ENCODE peak calls at places on chromosomes 2 and 18, in ten cellular contexts. K is body of pancreas, R is heart left ventricle, E is sigmoid colon, C is A549, Y is uterus, O is IMR-90, Z is tibial nerve, L is spleen, W is gastrocnemius medialis. Q is an unnamed sample.

GRCh38 chr2:150710916-150711315 is 223.4 kb upstream of the RND3 start:
- DNase-seq in L (no peak), O (no peak), K (no peak), Y (no peak), R (no peak), Z (no peak), E (no peak), W (no peak), C (no peak), Q (peak; percentile 11)

GRCh38 chr2:234858134-234858533 is 93.7 kb upstream of the SH3BP4 start:
- DNase-seq in O (no peak), L (no peak), E (no peak), Z (no peak), Y (no peak), K (no peak), C (no peak), R (no peak), W (no peak), Q (no peak)

GRCh38 chr2:158912122-158912521 is 56.3 kb upstream of the TANC1 start:
- DNase-seq in W (no peak), Y (no peak), Z (no peak), L (no peak), E (no peak), O (no peak), K (no peak), R (no peak), C (no peak), Q (no peak)

GRCh38 chr2:70668432-70668831 is 99.6 kb downstream of the ADD2 start:
- DNase-seq in Z (no peak), K (no peak), E (peak; percentile 5), Y (no peak), L (peak; percentile 20), W (no peak), C (no peak), O (no peak), R (no peak), Q (no peak)

GRCh38 chr18:5979971-5980457 is 84.7 kb upstream of the TMEM200C start:
- DNase-seq in W (no peak), R (no peak), O (no peak), Z (no peak), Y (no peak), K (no peak), E (no peak), C (no peak), L (no peak), Q (no peak)

GRCh38 chr2:153478289-153479261 is at the start of gene RPRM:
- DNase-seq in C (peak; percentile 60), K (peak; percentile 76), O (peak; percentile 37), R (peak; percentile 73), Z (peak; percentile 48), Y (peak; percentile 91), E (peak; percentile 93), W (no peak), L (peak; percentile 90), Q (peak; percentile 86)

GRCh38 chr2:60998628-60999545 is 18.6 kb upstream of the PEX13 start:
- DNase-seq in W (no peak), K (no peak), E (no peak), R (no peak), Z (no peak), C (peak; percentile 46), O (peak; percentile 62), Y (no peak), L (no peak), Q (no peak)

GRCh38 chr2:115163572-115163971 is 721.1 kb downstream of the DPP10 start:
- DNase-seq in L (no peak), E (no peak), C (no peak), Z (no peak), O (no peak), W (no peak), R (no peak), Y (no peak), K (no peak), Q (no peak)

GRCh38 chr2:48175254-48175653 is 269.0 kb upstream of the FBXO11 start:
- DNase-seq in C (no peak), W (no peak), E (no peak), R (no peak), L (no peak), K (no peak), Z (no peak), O (peak; percentile 70), Y (no peak), Q (no peak)

GRCh38 chr2:197915548-197916265 is 111.3 kb downstream of the PLCL1 start:
- DNase-seq in R (no peak), K (no peak), E (no peak), L (no peak), C (no peak), Y (no peak), W (no peak), O (peak; percentile 70), Z (no peak), Q (no peak)

GRCh38 chr2:180571559-180571958 is 408.8 kb upstream of the UBE2E3 start:
- DNase-seq in Z (no peak), W (no peak), L (no peak), O (peak; percentile 77), Y (no peak), E (no peak), K (no peak), R (no peak), C (no peak), Q (no peak)

GRCh38 chr2:220282221-220282620 is 654.8 kb downstream of the SLC4A3 start:
- DNase-seq in L (no peak), Z (no peak), Y (no peak), C (no peak), R (no peak), K (no peak), E (no peak), O (no peak), W (no peak), Q (no peak)

GRCh38 chr2:180048256-180048655 is 41.2 kb upstream of the CWC22 start:
- DNase-seq in W (no peak), O (no peak), C (no peak), K (no peak), L (no peak), Y (no peak), Z (no peak), R (no peak), E (no peak), Q (no peak)

GRCh38 chr18:51425889-51426288 is 228.4 kb upstream of the MEX3C start:
- DNase-seq in R (no peak), C (no peak), W (no peak), O (no peak), Z (no peak), K (no peak), E (no peak), L (no peak), Y (no peak), Q (no peak)

GRCh38 chr18:48982269-48982668 is 31.5 kb upstream of the SMAD7 start:
- DNase-seq in R (no peak), W (no peak), E (no peak), L (no peak), Y (no peak), C (no peak), K (no peak), Z (no peak), O (no peak), Q (no peak)

DNA sequence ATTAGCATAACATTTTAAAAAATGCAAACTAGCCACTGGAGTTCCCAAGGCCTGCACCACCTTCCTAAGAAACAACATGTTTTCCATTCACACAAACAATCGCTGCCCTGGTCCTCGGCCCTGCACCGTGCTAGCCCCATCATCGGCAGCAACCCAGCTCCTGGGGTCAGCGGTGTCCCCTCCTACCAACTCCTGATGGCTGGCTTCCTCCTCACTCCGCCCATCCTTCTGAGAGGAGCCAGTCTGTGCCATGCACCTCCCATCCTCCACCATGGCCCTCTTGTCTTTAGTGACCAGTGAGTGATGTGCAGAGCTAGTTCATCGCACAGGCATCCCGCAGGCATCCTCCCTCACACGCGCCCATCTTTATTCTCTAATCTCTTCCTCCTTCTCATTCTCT is 81.9 kb downstream of the LONRF2 start:
- DNase-seq in E (no peak), W (no peak), R (no peak), K (no peak), Z (no peak), C (no peak), Y (no peak), O (no peak), L (peak; percentile 55), Q (no peak)
- TF ChIP-seq POLR2A in E (no peak), W (no peak), R (no peak), K (no peak), Z (no peak), C (no peak), Y (no peak), O (no peak), L (no peak), Q (no peak)

GRCh38 chr18:77113361-77114069 is 19.1 kb downstream of the MBP start:
- DNase-seq in Z (no peak), Y (peak; percentile 12), R (peak; percentile 45), L (no peak), E (no peak), C (no peak), W (no peak), O (no peak), K (no peak), Q (no peak)
- TF ChIP-seq POLR2A in Z (no peak), Y (no peak), R (no peak), L (no peak), E (no peak), C (no peak), W (no peak), O (no peak), K (no peak), Q (no peak)

GRCh38 chr2:147843864-147844690 is 752 bp upstream of the ACVR2A start:
- DNase-seq in C (peak; percentile 77), O (peak; percentile 85), K (peak; percentile 93), L (peak; percentile 97), W (peak; percentile 83), R (peak; percentile 96), Y (peak; percentile 91), E (peak; percentile 96), Z (peak; percentile 90), Q (peak; percentile 93)
- TF ChIP-seq POLR2A in C (peak; percentile 44), O (peak; percentile 78), K (peak; percentile 84), L (peak; percentile 26), W (peak; percentile 68), R (no peak), Y (peak; percentile 83), E (no peak), Z (peak; percentile 76), Q (peak; percentile 45)

GRCh38 chr2:30145826-30146336 is 926 bp upstream of the YPEL5 start:
- DNase-seq in C (no peak), K (no peak), O (no peak), R (no peak), W (no peak), Y (no peak), E (no peak), Z (no peak), L (no peak), Q (no peak)

GRCh38 chr2:30148850-30149249 is 2.0 kb downstream of the YPEL5 start:
- DNase-seq in Y (no peak), W (no peak), R (no peak), C (no peak), Z (no peak), L (no peak), O (no peak), K (no peak), E (no peak), Q (no peak)

GRCh38 chr2:30147715-30148611 is 1.2 kb downstream of the YPEL5 start:
- DNase-seq in C (peak; percentile 88), E (peak; percentile 91), Y (peak; percentile 71), Z (peak; percentile 75), K (peak; percentile 78), O (peak; percentile 40), L (peak; percentile 96), R (peak; percentile 91), W (peak; percentile 67), Q (peak; percentile 88)

GRCh38 chr2:30147196-30147714 is 448 bp downstream of the YPEL5 start:
- DNase-seq in Y (no peak), E (no peak), Z (no peak), K (no peak), L (peak; percentile 92), C (no peak), O (no peak), R (no peak), W (no peak), Q (no peak)

GRCh38 chr2:30146337-30147195 is at the start of gene YPEL5:
- DNase-seq in Y (peak; percentile 99), R (peak; percentile 100), K (peak; percentile 99), L (peak; percentile 100), Z (peak; percentile 97), W (peak; percentile 100), E (peak; percentile 100), C (peak; percentile 98), O (peak; percentile 99), Q (peak; percentile 99)
- TF ChIP-seq POLR2A in Y (peak; percentile 93), R (peak; percentile 85), K (peak; percentile 93), L (peak; percentile 72), Z (peak; percentile 96), W (peak; percentile 96), E (peak; percentile 93), C (no peak), O (peak; percentile 96), Q (peak; percentile 83)

Q was measured in ovary.